ENCODE peak calls at places on chromosomes 13 and 19, in four cellular contexts. M is cardiac muscle cell, K is heart left ventricle, V is lower lobe of right lung. Q is an unnamed sample. For H3K36me3, the result is how much of the 10 kb centered on the place peaks cover.

GRCh38 chr13:22927008-22927393 is 253.8 kb upstream of the SGCG start:
- DNase-seq in M (no peak), K (no peak), V (no peak), Q (no peak)

GRCh38 chr13:46296920-46297319 is 85.2 kb downstream of the LRRC63 start:
- DNase-seq in M (peak), K (no peak), V (no peak), Q (peak)

GRCh38 chr19:47231215-47232054 is 436 bp upstream of the BBC3 start:
- DNase-seq in M (peak), K (peak), V (peak), Q (peak)

GRCh38 chr19:39236527-39236926 is 8.3 kb downstream of the IFNL3 start:
- DNase-seq in M (no peak), K (no peak), V (no peak), Q (no peak)

GRCh38 chr19:35153701-35154534 is 617 bp upstream of the FXYD5 start:
- DNase-seq in M (peak), K (peak), V (peak), Q (peak)

GRCh38 chr19:7917292-7918061 is 2.7 kb upstream of the SNAPC2 start:
- DNase-seq in M (peak), K (no peak), V (peak), Q (peak)

GRCh38 chr19:15136234-15136954 is 29.2 kb downstream of the SYDE1 start:
- DNase-seq in M (no peak), K (no peak), V (no peak), Q (no peak)

GRCh38 chr19:29724102-29724641 is 9.1 kb upstream of the C19orf12 start:
- DNase-seq in M (peak), K (no peak), V (no peak), Q (peak)

GRCh38 chr13:111846396-111847174 is 220.4 kb upstream of the SOX1 start:
- DNase-seq in M (no peak), K (no peak), V (no peak), Q (no peak)

GRCh38 chr19:47228168-47228936 is 2.6 kb downstream of the BBC3 start:
- DNase-seq in M (no peak), K (peak), V (peak), Q (no peak)

GRCh38 chr13:84137292-84137691 is 255.0 kb upstream of the SLITRK1 start:
- DNase-seq in M (peak), K (peak), V (no peak), Q (no peak)

GRCh38 chr13:29845440-29846056 is 4.9 kb downstream of the UBL3 start:
- DNase-seq in M (peak), K (no peak), V (no peak), Q (peak)

GRCh38 chr19:48881741-48882657 is 9.8 kb downstream of the PPP1R15A start:
- DNase-seq in M (no peak), K (no peak), V (no peak), Q (no peak)

GRCh38 chr13:114022309-114022669 is 48.4 kb upstream of the C13orf46 start:
- DNase-seq in M (no peak), K (peak), V (no peak), Q (no peak)

GRCh38 chr13:48234652-48235099 is 1.7 kb downstream of the ITM2B start:
- DNase-seq in M (no peak), K (no peak), V (no peak), Q (peak)

GRCh38 chr19:23404676-23405075 is 9.4 kb upstream of the ZNF91 start:
- DNase-seq in M (no peak), K (no peak), V (no peak), Q (no peak)

GRCh38 chr13:79995334-79995733 is 345.6 kb downstream of the SPRY2 start:
- DNase-seq in M (peak), K (no peak), V (no peak), Q (peak)

GRCh38 chr13:100789481-100789880 is 114.9 kb upstream of the TMTC4 start:
- DNase-seq in M (peak), K (no peak), V (peak), Q (peak)

GRCh38 chr13:33114146-33114545 is 97.9 kb downstream of the KL start:
- DNase-seq in M (no peak), K (no peak), V (no peak), Q (no peak)

GRCh38 chr19:17109962-17110598 is 34.5 kb downstream of the MYO9B start:
- DNase-seq in M (no peak), K (peak), V (peak), Q (no peak)

GRCh38 chr13:113545455-113545930 is 39.1 kb upstream of the TFDP1 start:
- DNase-seq in M (peak), K (peak), V (peak), Q (peak)

DNA sequence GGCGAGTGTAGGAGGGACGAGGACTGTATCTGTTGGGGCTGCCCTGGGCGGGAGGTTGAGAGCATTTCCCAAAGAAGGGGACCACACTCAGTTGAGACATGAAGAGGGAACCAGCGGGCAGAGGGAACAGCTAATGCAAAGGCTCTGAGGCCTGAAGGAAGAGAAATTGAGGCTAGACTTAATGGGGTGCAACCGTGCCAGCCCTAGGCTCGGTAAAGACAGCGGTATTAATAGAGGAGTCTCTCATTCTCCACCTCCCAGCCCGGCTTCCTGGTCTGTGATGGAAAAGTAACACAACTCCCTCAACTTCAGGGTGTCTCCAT is 1.2 kb downstream of the MPV17L2 start:
- DNase-seq in M (no peak), K (no peak), V (no peak), Q (no peak)
- H3K36me3 ChIP-seq in M (under half), K (under half), V (under half), Q (under half)

GRCh38 chr19:19711306-19711933 is 21.5 kb downstream of the ZNF14 start:
- DNase-seq in M (no peak), K (no peak), V (no peak), Q (no peak)

GRCh38 chr19:19704836-19705235 is 28.1 kb downstream of the ZNF14 start:
- DNase-seq in M (no peak), K (no peak), V (no peak), Q (no peak)

GRCh38 chr19:19711934-19712828 is 20.7 kb downstream of the ZNF14 start:
- DNase-seq in M (no peak), K (no peak), V (no peak), Q (no peak)

DNA sequence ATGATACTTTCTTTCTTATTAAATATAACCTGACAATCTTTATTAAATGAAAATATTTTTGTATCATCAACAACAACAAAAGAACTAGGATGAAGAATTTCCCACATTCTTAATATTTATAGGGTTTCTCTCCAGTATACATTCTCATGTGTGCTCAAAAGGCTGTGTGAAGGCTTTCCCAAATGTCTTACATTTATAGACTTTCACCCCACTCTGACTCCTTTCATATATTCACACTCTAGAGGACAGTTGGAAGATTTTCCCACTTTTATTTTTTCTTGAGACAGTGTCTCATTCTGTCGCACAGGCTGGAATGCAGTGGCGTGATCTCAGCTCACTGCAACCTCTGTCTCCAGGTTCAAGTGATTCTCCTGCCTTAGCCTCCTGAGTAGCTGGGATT is 22.4 kb downstream of the ZNF14 start:
- DNase-seq in M (no peak), K (no peak), V (no peak), Q (no peak)
- H3K36me3 ChIP-seq in M (under half), K (under half), V (under half), Q (under half)

GRCh38 chr13:19838726-19839342 is 24.6 kb downstream of the ZMYM5 start:
- DNase-seq in M (peak), K (no peak), V (no peak), Q (no peak)

GRCh38 chr13:19836472-19836871 is 27.0 kb downstream of the ZMYM5 start:
- DNase-seq in M (peak), K (no peak), V (no peak), Q (no peak)

GRCh38 chr13:19834704-19835103 is 28.7 kb downstream of the ZMYM5 start:
- DNase-seq in M (peak), K (no peak), V (no peak), Q (no peak)
- H3K36me3 ChIP-seq in M (under half), K (half or more), V (half or more), Q (under half)

DNA sequence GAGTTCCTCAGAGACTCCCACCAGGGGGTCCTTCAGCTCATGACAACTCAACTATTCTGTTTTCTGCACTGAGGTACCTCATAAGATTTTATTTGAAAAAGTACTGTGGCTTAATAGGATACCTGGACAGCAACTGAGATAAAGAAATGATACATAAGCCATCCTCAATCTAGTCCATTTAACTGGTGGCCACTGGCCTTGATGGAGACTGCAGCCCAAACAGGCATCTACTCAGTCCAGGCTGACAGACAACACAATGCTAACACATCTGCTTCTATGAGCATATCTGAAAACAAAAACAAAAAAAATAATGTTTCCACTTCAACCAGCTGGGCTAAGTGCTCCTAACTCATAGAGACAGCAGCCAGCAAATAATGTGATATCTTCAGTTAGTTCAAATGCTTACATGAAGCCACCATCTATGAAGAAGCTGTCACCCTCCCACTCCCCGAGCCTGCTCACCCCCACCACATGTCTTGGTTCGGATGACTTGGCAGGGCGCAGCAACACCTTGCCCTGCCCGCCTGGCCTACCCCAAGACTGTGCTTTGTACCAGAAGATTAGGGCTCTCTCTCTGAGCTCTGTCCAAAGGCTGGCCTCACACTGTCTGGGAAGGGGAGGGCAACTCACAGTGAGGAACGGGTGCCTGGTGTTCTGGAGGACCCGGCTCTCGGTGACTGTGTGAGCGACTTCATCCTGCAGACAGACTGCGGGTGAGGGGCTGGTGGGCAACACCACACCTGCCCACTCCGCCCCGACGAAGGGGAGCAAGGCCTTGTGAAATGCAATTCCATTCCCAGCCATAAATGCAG is 13.1 kb upstream of the CCNP start:
- DNase-seq in M (no peak), K (no peak), V (peak), Q (no peak)
- H3K36me3 ChIP-seq in M (under half), K (half or more), V (half or more), Q (under half)

GRCh38 chr13:102654786-102655185 is 40.1 kb downstream of the METTL21C start:
- DNase-seq in M (no peak), K (no peak), V (no peak), Q (no peak)

GRCh38 chr13:102648046-102648445 is 46.8 kb downstream of the METTL21C start:
- DNase-seq in M (no peak), K (no peak), V (no peak), Q (peak)

GRCh38 chr13:102651392-102651791 is 43.5 kb downstream of the METTL21C start:
- DNase-seq in M (peak), K (no peak), V (no peak), Q (peak)

GRCh38 chr13:102651892-102652291 is 43.0 kb downstream of the METTL21C start:
- DNase-seq in M (peak), K (no peak), V (no peak), Q (peak)

GRCh38 chr13:102650444-102650843 is 44.4 kb downstream of the METTL21C start:
- DNase-seq in M (no peak), K (no peak), V (no peak), Q (no peak)
- H3K36me3 ChIP-seq in M (half or more), K (half or more), V (half or more), Q (under half)

GRCh38 chr19:10678813-10679212 is 22.4 kb upstream of the QTRT1 start:
- DNase-seq in M (no peak), K (no peak), V (no peak), Q (no peak)
- H3K36me3 ChIP-seq in M (half or more), K (half or more), V (half or more), Q (half or more)

GRCh38 chr19:32346901-32347300 is 1.5 kb downstream of the ZNF507 start:
- DNase-seq in M (no peak), K (no peak), V (no peak), Q (no peak)

GRCh38 chr19:32351807-32352630 is 6.6 kb downstream of the ZNF507 start:
- DNase-seq in M (peak), K (no peak), V (no peak), Q (no peak)

GRCh38 chr19:32350492-32350891 is 5.1 kb downstream of the ZNF507 start:
- DNase-seq in M (no peak), K (no peak), V (no peak), Q (no peak)

GRCh38 chr19:32345261-32346207 is at the start of gene ZNF507:
- DNase-seq in M (peak), K (peak), V (peak), Q (peak)

DNA sequence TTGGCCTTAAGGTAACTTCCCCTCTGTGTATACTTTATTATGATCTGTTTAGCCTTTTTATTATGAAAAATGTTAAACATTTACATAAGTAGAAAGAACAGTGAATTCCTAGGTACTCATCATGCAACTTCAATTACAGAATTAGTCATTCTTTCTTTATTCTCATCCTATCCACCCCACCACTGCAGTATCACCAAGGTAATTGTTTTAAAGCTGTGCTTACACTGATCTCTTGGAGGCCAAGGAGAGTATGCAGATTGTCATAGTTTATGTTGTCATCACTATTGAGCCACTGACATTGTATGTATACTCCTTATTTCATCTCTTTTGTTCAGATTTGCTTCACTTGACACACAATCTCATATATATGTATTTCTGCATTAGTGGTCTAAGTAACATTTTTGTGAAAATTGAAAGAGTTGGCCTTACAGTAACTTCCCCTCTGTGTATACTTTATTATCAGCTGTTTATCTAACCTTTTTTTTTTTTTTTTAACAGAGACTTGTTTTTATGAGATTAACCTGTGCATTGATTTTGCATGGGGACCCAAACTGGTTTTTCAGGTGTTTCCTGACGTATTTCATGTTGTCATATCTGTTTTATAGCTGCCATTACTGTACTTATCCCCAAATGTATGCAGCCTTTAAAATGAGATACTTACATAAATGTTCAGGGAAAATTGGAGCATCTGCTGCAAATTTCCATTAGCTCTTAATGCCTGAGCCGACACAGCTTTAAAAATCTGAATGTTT is 4.5 kb downstream of the ZNF507 start:
- DNase-seq in M (no peak), K (no peak), V (no peak), Q (no peak)
- H3K36me3 ChIP-seq in M (under half), K (half or more), V (under half), Q (half or more)

DNA sequence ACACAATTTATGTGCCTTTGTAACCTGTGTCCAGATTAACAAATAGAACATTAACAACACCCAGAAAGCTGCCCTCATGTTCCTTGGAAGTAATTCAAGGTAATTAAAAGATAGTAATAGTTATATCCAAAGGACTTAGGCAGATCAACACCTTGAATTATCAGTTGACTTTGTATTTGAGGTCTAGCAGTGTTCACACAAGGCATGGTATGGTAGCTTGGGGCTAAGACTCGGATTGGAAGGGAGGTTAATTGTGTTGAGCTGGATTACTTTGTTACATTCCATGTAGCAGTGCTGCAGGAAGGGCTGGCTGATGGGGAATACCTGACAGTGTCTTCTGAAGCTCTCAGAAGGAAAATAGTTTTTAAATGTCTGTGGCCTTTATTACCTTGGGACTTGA is 16.8 kb downstream of the SLC25A15 start:
- DNase-seq in M (no peak), K (no peak), V (no peak), Q (no peak)
- H3K36me3 ChIP-seq in M (under half), K (half or more), V (under half), Q (under half)